ENCODE peak calls at places on chromosomes 3 and 15, in five cellular contexts. I is colonic mucosa, V is iPS DF 6.9, S is stomach, Z is esophagus squamous epithelium. F is an unnamed sample. For H3K4me1 and H3K27me3, the result is how much of the 10 kb centered on the place peaks cover.

GRCh38 chr3:127141921-127142730 is 50.8 kb upstream of the PRR23E start:
- DNase-seq in I (peak), V (no peak), S (peak), Z (no peak), F (peak)

GRCh38 chr3:138329127-138329983 is at the start of gene NME9:
- DNase-seq in I (peak), V (peak), S (peak), Z (peak), F (peak)

GRCh38 chr3:15660055-15660940 is 58.8 kb downstream of the BTD start:
- DNase-seq in I (no peak), V (no peak), S (no peak), Z (no peak), F (no peak)

GRCh38 chr3:32640939-32641725 is 43.9 kb upstream of the CNOT10 start:
- DNase-seq in I (peak), V (no peak), S (no peak), Z (no peak), F (no peak)

GRCh38 chr3:71724584-71725278 is 471 bp downstream of the EIF4E3 start:
- DNase-seq in I (peak), V (no peak), S (peak), Z (no peak), F (peak)

GRCh38 chr3:72482589-72483249 is 365.5 kb downstream of the SHQ1 start:
- DNase-seq in I (peak), V (no peak), S (peak), Z (peak), F (no peak)

GRCh38 chr3:194395767-194396527 is 3.1 kb downstream of the GP5 start:
- DNase-seq in I (peak), V (no peak), S (no peak), Z (no peak), F (no peak)

GRCh38 chr3:44969170-44969569 is 6.8 kb downstream of the ZDHHC3 start:
- DNase-seq in I (no peak), V (no peak), S (peak), Z (no peak), F (no peak)

GRCh38 chr15:84750583-84751092 is 2.2 kb downstream of the ZNF592 start:
- DNase-seq in I (no peak), V (no peak), S (no peak), Z (no peak), F (no peak)

GRCh38 chr15:66763186-66764066 is 61.4 kb downstream of the SMAD6 start:
- DNase-seq in I (peak), V (no peak), S (peak), Z (no peak), F (peak)

GRCh38 chr15:45616901-45617323 is 17.9 kb upstream of the SQOR start:
- DNase-seq in I (no peak), V (no peak), S (no peak), Z (no peak), F (no peak)

GRCh38 chr15:76340198-76340801 is 3.7 kb downstream of the ISL2 start:
- DNase-seq in I (no peak), V (no peak), S (no peak), Z (no peak), F (peak)

GRCh38 chr3:140117111-140117526 is 182.1 kb downstream of the CLSTN2 start:
- DNase-seq in I (no peak), V (no peak), S (no peak), Z (no peak), F (no peak)

GRCh38 chr3:164231718-164232117 is 846.6 kb downstream of the SI start:
- DNase-seq in I (no peak), V (no peak), S (no peak), Z (no peak), F (no peak)

GRCh38 chr3:141321109-141321497 is 47.2 kb upstream of the ZBTB38 start:
- DNase-seq in I (no peak), V (no peak), S (no peak), Z (no peak), F (no peak)

GRCh38 chr3:69352305-69353087 is 33.4 kb downstream of the FRMD4B start:
- DNase-seq in I (no peak), V (no peak), S (no peak), Z (no peak), F (no peak)

GRCh38 chr15:52340093-52340492 is 44.5 kb upstream of the MYO5C start:
- DNase-seq in I (no peak), V (no peak), S (no peak), Z (no peak), F (no peak)

GRCh38 chr3:148319161-148319915 is 378.4 kb upstream of the AGTR1 start:
- DNase-seq in I (no peak), V (no peak), S (no peak), Z (no peak), F (no peak)

GRCh38 chr3:152056987-152057386 is 183.5 kb downstream of the SUCNR1 start:
- DNase-seq in I (no peak), V (no peak), S (no peak), Z (no peak), F (no peak)

GRCh38 chr3:52308308-52308707 is 7.8 kb upstream of the DNAH1 start:
- DNase-seq in I (no peak), V (no peak), S (no peak), Z (no peak), F (no peak)

GRCh38 chr3:123861081-123861836 is 22.9 kb downstream of the MYLK start:
- DNase-seq in I (no peak), V (no peak), S (no peak), Z (no peak), F (no peak)

GRCh38 chr15:67613708-67614107 is 71.2 kb downstream of the MAP2K5 start:
- DNase-seq in I (no peak), V (no peak), S (no peak), Z (no peak), F (no peak)

DNA sequence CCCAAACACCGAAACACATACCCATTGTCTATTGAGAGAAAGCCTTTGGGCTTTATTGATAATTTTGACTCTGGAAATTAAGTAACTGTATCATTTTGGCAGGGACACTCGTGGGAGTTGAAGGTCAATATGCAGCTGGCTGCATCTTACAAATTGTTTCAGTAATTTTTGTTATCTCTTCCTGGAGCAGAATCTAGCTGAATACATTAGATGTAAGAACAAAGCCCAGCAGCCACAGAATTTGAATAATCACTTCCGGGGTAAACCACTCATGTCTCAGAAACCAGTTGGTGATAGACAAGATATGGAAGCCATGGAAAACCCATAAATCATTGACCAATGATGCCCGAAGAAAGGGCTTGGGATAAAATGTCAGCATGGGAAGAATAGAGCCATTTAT is 107.6 kb upstream of the SLC4A7 start:
- DNase-seq in I (no peak), V (no peak), S (no peak), Z (no peak), F (no peak)
- H3K27ac ChIP-seq in I (peak), V (no peak), S (no peak), Z (peak), F (no peak)

DNA sequence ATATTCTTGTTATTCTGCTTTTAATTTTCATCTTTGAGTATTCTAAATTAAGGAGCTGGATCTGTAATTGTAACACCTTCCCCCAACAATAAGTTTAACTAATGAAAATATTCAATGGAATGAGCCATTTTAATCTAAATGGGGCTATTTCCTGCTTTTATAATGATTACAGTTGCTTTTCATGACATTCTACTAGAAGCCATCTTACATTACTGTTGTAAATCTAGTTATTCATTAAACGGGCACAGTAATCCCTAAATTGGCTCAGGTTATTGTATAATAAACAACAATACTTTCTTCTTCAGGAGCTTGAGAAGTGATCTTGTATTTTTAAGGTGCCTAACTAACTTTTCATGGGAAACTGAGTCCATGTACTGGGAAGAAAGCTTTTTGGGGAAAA is 8.5 kb downstream of the FLNB start:
- DNase-seq in I (no peak), V (no peak), S (no peak), Z (no peak), F (no peak)
- H3K4me1 ChIP-seq in I (under half), V (under half), S (half or more), Z (half or more), F (half or more)

GRCh38 chr15:96390986-96391385 is 60.5 kb downstream of the NR2F2 start:
- DNase-seq in I (no peak), V (no peak), S (no peak), Z (no peak), F (no peak)
- H3K27me3 ChIP-seq in I (under half), V (under half), S (under half), Z (under half), F (under half)

DNA sequence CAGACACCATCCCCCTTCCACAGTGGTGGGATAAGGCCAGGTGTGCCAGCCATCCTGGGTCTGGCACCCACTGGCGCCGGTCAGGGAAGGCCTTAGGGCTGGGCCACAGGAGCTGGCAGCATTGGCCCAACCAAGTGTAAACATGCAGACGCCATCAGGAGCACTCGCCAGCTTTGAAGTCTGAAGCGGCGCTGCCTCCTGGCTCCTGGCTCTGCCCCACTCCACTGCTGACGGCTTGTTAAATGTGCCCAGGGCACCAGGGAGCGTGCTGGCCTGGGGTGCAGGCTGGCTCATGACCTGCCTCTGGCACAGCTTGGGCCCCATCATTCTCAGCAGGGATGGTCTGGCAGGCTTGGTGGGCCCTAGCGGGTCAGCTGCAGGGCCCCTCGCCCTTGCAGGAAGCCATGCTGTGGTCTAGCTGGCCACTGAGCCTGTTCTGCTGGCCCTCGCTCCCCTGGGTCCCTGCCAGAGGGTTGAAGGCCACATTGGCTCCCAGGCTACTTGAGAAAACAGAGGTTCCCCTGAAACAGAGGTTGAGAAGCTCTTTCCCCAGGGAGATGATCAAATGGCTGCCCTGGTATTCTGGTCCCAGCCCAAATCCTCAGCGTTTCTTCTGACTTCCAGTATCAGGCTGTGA is 116.6 kb downstream of the DNAJB8 start:
- DNase-seq in I (no peak), V (no peak), S (peak), Z (no peak), F (peak)
- H3K27ac ChIP-seq in I (no peak), V (no peak), S (peak), Z (no peak), F (peak)

GRCh38 chr3:171350364-171350763 is 109.8 kb downstream of the TNIK start:
- DNase-seq in I (no peak), V (no peak), S (no peak), Z (no peak), F (no peak)
- H3K4me1 ChIP-seq in I (under half), V (under half), S (half or more), Z (under half), F (under half)

GRCh38 chr15:36884404-36885335 is 215.7 kb downstream of the MEIS2 start:
- DNase-seq in I (no peak), V (no peak), S (no peak), Z (no peak), F (no peak)
- H3K27me3 ChIP-seq in I (half or more), V (half or more), S (under half), Z (under half), F (under half)

GRCh38 chr3:111610612-111611054 is 15.5 kb upstream of the ZBED2 start:
- DNase-seq in I (no peak), V (no peak), S (no peak), Z (no peak), F (no peak)
- H3K27ac ChIP-seq in I (no peak), V (no peak), S (peak), Z (peak), F (no peak)